ENCODE peak calls at places on chromosomes 11 and 22, in five cellular contexts. One of them, this sample, is unnamed.

GRCh38 chr11:10893713-10894112 is 35.9 kb upstream of the ZBED5 start:
- DNase-seq in posterior cingulate gyrus: no peak
- DNase-seq in stimulated activated CD4-positive, alpha-beta T cell treated with anti-CD3 and anti-CD28 coated beads, Interleukin-12 subunit alpha, Interleukin-12 subunit beta, amount 100 ng/mL, for 24 hours: no peak
- DNase-seq in epithelial cell of esophagus: peak
- DNase-seq in A172: no peak
- DNase-seq in this sample: no peak

GRCh38 chr22:26086359-26086758 is 82.9 kb upstream of the SEZ6L start:
- DNase-seq in posterior cingulate gyrus: no peak
- DNase-seq in stimulated activated CD4-positive, alpha-beta T cell treated with anti-CD3 and anti-CD28 coated beads, Interleukin-12 subunit alpha, Interleukin-12 subunit beta, amount 100 ng/mL, for 24 hours: no peak
- DNase-seq in epithelial cell of esophagus: no peak
- DNase-seq in A172: no peak
- DNase-seq in this sample: peak

GRCh38 chr11:108597736-108598355 is 4.3 kb upstream of the EXPH5 start:
- DNase-seq in posterior cingulate gyrus: no peak
- DNase-seq in stimulated activated CD4-positive, alpha-beta T cell treated with anti-CD3 and anti-CD28 coated beads, Interleukin-12 subunit alpha, Interleukin-12 subunit beta, amount 100 ng/mL, for 24 hours: no peak
- DNase-seq in epithelial cell of esophagus: no peak
- DNase-seq in A172: no peak
- DNase-seq in this sample: no peak

GRCh38 chr11:95132956-95133355 is 43.3 kb downstream of the ENDOD1 start:
- DNase-seq in posterior cingulate gyrus: no peak
- DNase-seq in stimulated activated CD4-positive, alpha-beta T cell treated with anti-CD3 and anti-CD28 coated beads, Interleukin-12 subunit alpha, Interleukin-12 subunit beta, amount 100 ng/mL, for 24 hours: no peak
- DNase-seq in epithelial cell of esophagus: peak
- DNase-seq in A172: no peak
- DNase-seq in this sample: no peak

GRCh38 chr11:67265633-67266423 is 445 bp upstream of the GRK2 start:
- DNase-seq in posterior cingulate gyrus: peak
- DNase-seq in stimulated activated CD4-positive, alpha-beta T cell treated with anti-CD3 and anti-CD28 coated beads, Interleukin-12 subunit alpha, Interleukin-12 subunit beta, amount 100 ng/mL, for 24 hours: no peak
- DNase-seq in epithelial cell of esophagus: peak
- DNase-seq in A172: no peak
- DNase-seq in this sample: peak

GRCh38 chr11:113673566-113674396 is 32.3 kb downstream of the TMPRSS5 start:
- DNase-seq in posterior cingulate gyrus: no peak
- DNase-seq in stimulated activated CD4-positive, alpha-beta T cell treated with anti-CD3 and anti-CD28 coated beads, Interleukin-12 subunit alpha, Interleukin-12 subunit beta, amount 100 ng/mL, for 24 hours: no peak
- DNase-seq in epithelial cell of esophagus: no peak
- DNase-seq in A172: no peak
- DNase-seq in this sample: no peak

GRCh38 chr11:130178992-130179391 is 19.4 kb downstream of the ST14 start:
- DNase-seq in posterior cingulate gyrus: no peak
- DNase-seq in stimulated activated CD4-positive, alpha-beta T cell treated with anti-CD3 and anti-CD28 coated beads, Interleukin-12 subunit alpha, Interleukin-12 subunit beta, amount 100 ng/mL, for 24 hours: no peak
- DNase-seq in epithelial cell of esophagus: peak
- DNase-seq in A172: no peak
- DNase-seq in this sample: no peak

GRCh38 chr11:61666684-61667297 is 13.4 kb upstream of the DAGLA start:
- DNase-seq in posterior cingulate gyrus: peak
- DNase-seq in stimulated activated CD4-positive, alpha-beta T cell treated with anti-CD3 and anti-CD28 coated beads, Interleukin-12 subunit alpha, Interleukin-12 subunit beta, amount 100 ng/mL, for 24 hours: no peak
- DNase-seq in epithelial cell of esophagus: no peak
- DNase-seq in A172: no peak
- DNase-seq in this sample: no peak

GRCh38 chr11:96122601-96123044 is 198.7 kb upstream of the MTMR2 start:
- DNase-seq in posterior cingulate gyrus: no peak
- DNase-seq in stimulated activated CD4-positive, alpha-beta T cell treated with anti-CD3 and anti-CD28 coated beads, Interleukin-12 subunit alpha, Interleukin-12 subunit beta, amount 100 ng/mL, for 24 hours: no peak
- DNase-seq in epithelial cell of esophagus: peak
- DNase-seq in A172: peak
- DNase-seq in this sample: no peak

GRCh38 chr11:15599376-15599775 is 484.7 kb downstream of the INSC start:
- DNase-seq in posterior cingulate gyrus: no peak
- DNase-seq in stimulated activated CD4-positive, alpha-beta T cell treated with anti-CD3 and anti-CD28 coated beads, Interleukin-12 subunit alpha, Interleukin-12 subunit beta, amount 100 ng/mL, for 24 hours: no peak
- DNase-seq in epithelial cell of esophagus: no peak
- DNase-seq in A172: no peak
- DNase-seq in this sample: no peak

GRCh38 chr11:82994615-82995014 is 77.1 kb downstream of the RAB30 start:
- DNase-seq in posterior cingulate gyrus: no peak
- DNase-seq in stimulated activated CD4-positive, alpha-beta T cell treated with anti-CD3 and anti-CD28 coated beads, Interleukin-12 subunit alpha, Interleukin-12 subunit beta, amount 100 ng/mL, for 24 hours: no peak
- DNase-seq in epithelial cell of esophagus: no peak
- DNase-seq in A172: no peak
- DNase-seq in this sample: no peak

GRCh38 chr11:45884596-45885185 is 760 bp upstream of the MAPK8IP1 start:
- DNase-seq in posterior cingulate gyrus: no peak
- DNase-seq in stimulated activated CD4-positive, alpha-beta T cell treated with anti-CD3 and anti-CD28 coated beads, Interleukin-12 subunit alpha, Interleukin-12 subunit beta, amount 100 ng/mL, for 24 hours: no peak
- DNase-seq in epithelial cell of esophagus: no peak
- DNase-seq in A172: no peak
- DNase-seq in this sample: no peak

GRCh38 chr11:58471892-58472291 is 29.9 kb upstream of the OR5B12 start:
- DNase-seq in posterior cingulate gyrus: no peak
- DNase-seq in stimulated activated CD4-positive, alpha-beta T cell treated with anti-CD3 and anti-CD28 coated beads, Interleukin-12 subunit alpha, Interleukin-12 subunit beta, amount 100 ng/mL, for 24 hours: no peak
- DNase-seq in epithelial cell of esophagus: no peak
- DNase-seq in A172: no peak
- DNase-seq in this sample: peak

GRCh38 chr22:28593299-28593698 is 86.3 kb downstream of the TTC28 start:
- DNase-seq in posterior cingulate gyrus: no peak
- DNase-seq in stimulated activated CD4-positive, alpha-beta T cell treated with anti-CD3 and anti-CD28 coated beads, Interleukin-12 subunit alpha, Interleukin-12 subunit beta, amount 100 ng/mL, for 24 hours: no peak
- DNase-seq in epithelial cell of esophagus: no peak
- DNase-seq in A172: no peak
- DNase-seq in this sample: no peak

GRCh38 chr11:117876341-117877119 is at the start of gene FXYD6:
- DNase-seq in posterior cingulate gyrus: peak
- DNase-seq in stimulated activated CD4-positive, alpha-beta T cell treated with anti-CD3 and anti-CD28 coated beads, Interleukin-12 subunit alpha, Interleukin-12 subunit beta, amount 100 ng/mL, for 24 hours: no peak
- DNase-seq in epithelial cell of esophagus: no peak
- DNase-seq in A172: peak
- DNase-seq in this sample: no peak

GRCh38 chr11:20048246-20048645 is 112.0 kb downstream of the DBX1 start:
- DNase-seq in posterior cingulate gyrus: no peak
- DNase-seq in stimulated activated CD4-positive, alpha-beta T cell treated with anti-CD3 and anti-CD28 coated beads, Interleukin-12 subunit alpha, Interleukin-12 subunit beta, amount 100 ng/mL, for 24 hours: no peak
- DNase-seq in epithelial cell of esophagus: peak
- DNase-seq in A172: no peak
- DNase-seq in this sample: no peak

GRCh38 chr11:96257036-96257435 is 86.0 kb downstream of the MAML2 start:
- DNase-seq in posterior cingulate gyrus: no peak
- DNase-seq in stimulated activated CD4-positive, alpha-beta T cell treated with anti-CD3 and anti-CD28 coated beads, Interleukin-12 subunit alpha, Interleukin-12 subunit beta, amount 100 ng/mL, for 24 hours: no peak
- DNase-seq in epithelial cell of esophagus: no peak
- DNase-seq in A172: no peak
- DNase-seq in this sample: no peak

GRCh38 chr22:43446881-43447280 is 35.1 kb downstream of the MPPED1 start:
- DNase-seq in posterior cingulate gyrus: no peak
- DNase-seq in stimulated activated CD4-positive, alpha-beta T cell treated with anti-CD3 and anti-CD28 coated beads, Interleukin-12 subunit alpha, Interleukin-12 subunit beta, amount 100 ng/mL, for 24 hours: no peak
- DNase-seq in epithelial cell of esophagus: peak
- DNase-seq in A172: peak
- DNase-seq in this sample: no peak

GRCh38 chr11:71977743-71978418 is 20.8 kb upstream of the IL18BP start:
- DNase-seq in posterior cingulate gyrus: no peak
- DNase-seq in stimulated activated CD4-positive, alpha-beta T cell treated with anti-CD3 and anti-CD28 coated beads, Interleukin-12 subunit alpha, Interleukin-12 subunit beta, amount 100 ng/mL, for 24 hours: no peak
- DNase-seq in epithelial cell of esophagus: peak
- DNase-seq in A172: peak
- DNase-seq in this sample: peak

This sample was measured in Kasumi-1.